ENCODE peak calls at places on chromosomes 13 and 19, in nine cellular contexts. One of them, this sample, is unnamed.

GRCh38 chr13:33872005-33872351 is 54.0 kb downstream of the RFC3 start:
- DNase-seq in BE2C: no peak
- DNase-seq in MM.1S: no peak
- DNase-seq in transverse colon: no peak
- DNase-seq in fibroblast of pulmonary artery: peak; percentile 36
- DNase-seq in GM06990: no peak
- DNase-seq in astrocyte of the spinal cord: no peak
- DNase-seq in upper lobe of right lung: no peak
- DNase-seq in B cell: no peak
- DNase-seq in this sample: no peak

GRCh38 chr13:78655007-78655406 is 3.9 kb downstream of the OBI1 start:
- DNase-seq in upper lobe of right lung: no peak
- DNase-seq in B cell: no peak
- DNase-seq in MM.1S: no peak
- DNase-seq in fibroblast of pulmonary artery: no peak
- DNase-seq in astrocyte of the spinal cord: no peak
- DNase-seq in transverse colon: no peak
- DNase-seq in GM06990: no peak
- DNase-seq in BE2C: no peak
- DNase-seq in this sample: no peak

GRCh38 chr13:41944635-41945401 is 16.1 kb downstream of the VWA8 start:
- DNase-seq in MM.1S: no peak
- DNase-seq in GM06990: no peak
- DNase-seq in BE2C: no peak
- DNase-seq in fibroblast of pulmonary artery: no peak
- DNase-seq in astrocyte of the spinal cord: peak; percentile 29
- DNase-seq in B cell: no peak
- DNase-seq in transverse colon: no peak
- DNase-seq in upper lobe of right lung: no peak
- DNase-seq in this sample: no peak

GRCh38 chr13:24097064-24097463 is 63.5 kb upstream of the SPATA13 start:
- DNase-seq in fibroblast of pulmonary artery: peak; percentile 47
- DNase-seq in MM.1S: no peak
- DNase-seq in astrocyte of the spinal cord: peak; percentile 41
- DNase-seq in transverse colon: no peak
- DNase-seq in B cell: no peak
- DNase-seq in upper lobe of right lung: no peak
- DNase-seq in BE2C: no peak
- DNase-seq in GM06990: no peak
- DNase-seq in this sample: no peak

GRCh38 chr19:34254552-34255432 is at the start of gene GARRE1:
- DNase-seq in BE2C: peak; percentile 89
- DNase-seq in upper lobe of right lung: peak; percentile 84
- DNase-seq in MM.1S: peak; percentile 88
- DNase-seq in transverse colon: peak; percentile 46
- DNase-seq in astrocyte of the spinal cord: no peak
- DNase-seq in B cell: peak; percentile 68
- DNase-seq in GM06990: peak; percentile 73
- DNase-seq in fibroblast of pulmonary artery: peak; percentile 56
- DNase-seq in this sample: peak; percentile 60

GRCh38 chr19:40811478-40812341 is 12.7 kb downstream of the EGLN2 start:
- DNase-seq in GM06990: no peak
- DNase-seq in BE2C: no peak
- DNase-seq in B cell: no peak
- DNase-seq in fibroblast of pulmonary artery: no peak
- DNase-seq in transverse colon: no peak
- DNase-seq in upper lobe of right lung: no peak
- DNase-seq in astrocyte of the spinal cord: no peak
- DNase-seq in MM.1S: no peak
- DNase-seq in this sample: peak; percentile 54

GRCh38 chr19:43406297-43406696 is 8.4 kb upstream of the TEX101 start:
- DNase-seq in astrocyte of the spinal cord: no peak
- DNase-seq in BE2C: no peak
- DNase-seq in B cell: no peak
- DNase-seq in fibroblast of pulmonary artery: no peak
- DNase-seq in transverse colon: no peak
- DNase-seq in upper lobe of right lung: no peak
- DNase-seq in GM06990: no peak
- DNase-seq in MM.1S: no peak
- DNase-seq in this sample: no peak

GRCh38 chr19:41548954-41549688 is 26.8 kb upstream of the CEACAM21 start:
- DNase-seq in BE2C: no peak
- DNase-seq in GM06990: no peak
- DNase-seq in fibroblast of pulmonary artery: no peak
- DNase-seq in upper lobe of right lung: no peak
- DNase-seq in astrocyte of the spinal cord: no peak
- DNase-seq in MM.1S: peak; percentile 93
- DNase-seq in B cell: peak; percentile 76
- DNase-seq in transverse colon: peak; percentile 71
- DNase-seq in this sample: no peak

DNA sequence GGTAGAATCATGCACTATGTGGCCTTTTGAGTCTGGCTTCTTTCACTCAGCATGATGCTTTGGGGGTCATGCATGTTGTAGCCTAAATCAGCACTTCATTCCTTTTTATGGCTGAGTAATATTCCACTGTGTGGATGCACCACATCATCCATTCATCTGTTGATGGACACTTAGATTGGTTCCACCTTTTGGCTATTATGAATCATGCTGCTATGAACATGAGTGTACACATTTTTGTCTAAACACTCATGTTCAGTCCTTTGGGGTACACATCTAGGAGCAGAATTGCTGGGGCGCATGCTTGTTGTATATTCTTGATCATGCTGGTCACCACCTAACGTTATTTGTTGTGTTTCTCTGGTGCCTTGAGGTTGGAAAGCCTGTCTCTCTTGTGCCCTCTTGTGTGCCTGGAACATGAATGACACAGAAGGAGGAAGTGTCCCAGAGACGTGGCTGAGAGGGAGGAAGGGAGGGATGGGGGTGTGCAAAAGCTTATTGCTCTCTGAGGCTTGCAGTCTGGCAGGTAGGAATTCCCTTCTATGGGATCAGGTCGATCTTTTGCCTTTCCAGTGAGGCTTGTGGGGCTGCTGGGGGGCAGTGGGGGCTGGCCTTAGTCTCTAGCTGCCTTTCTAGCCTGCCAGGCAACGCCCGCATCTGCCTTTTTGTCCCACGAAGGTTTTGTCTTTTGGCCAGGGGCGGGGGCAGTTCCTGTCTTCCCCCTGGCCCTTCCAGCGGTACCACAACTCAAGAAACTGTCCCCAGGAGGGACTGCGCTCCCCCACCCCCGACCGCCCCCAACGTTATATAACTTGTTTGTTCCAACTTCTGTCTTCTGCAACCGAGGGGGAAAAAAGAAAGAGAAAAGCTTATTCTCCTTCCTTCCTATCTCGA is 7.6 kb downstream of the KLHL26 start:
- DNase-seq in GM06990: no peak
- DNase-seq in astrocyte of the spinal cord: no peak
- DNase-seq in BE2C: no peak
- DNase-seq in upper lobe of right lung: no peak
- DNase-seq in transverse colon: no peak
- DNase-seq in MM.1S: no peak
- DNase-seq in fibroblast of pulmonary artery: no peak
- DNase-seq in B cell: peak; percentile 37
- DNase-seq in this sample: no peak
- TF ChIP-seq CTCF in GM06990: peak; percentile 21
- TF ChIP-seq CTCF in astrocyte of the spinal cord: no peak
- TF ChIP-seq CTCF in BE2C: no peak
- TF ChIP-seq CTCF in upper lobe of right lung: peak; percentile 17
- TF ChIP-seq CTCF in transverse colon: no peak
- TF ChIP-seq CTCF in MM.1S: no peak
- TF ChIP-seq CTCF in fibroblast of pulmonary artery: no peak
- TF ChIP-seq CTCF in B cell: no peak
- TF ChIP-seq CTCF in this sample: no peak

GRCh38 chr13:18959996-18960395 is 221.6 kb downstream of the TUBA3C start:
- DNase-seq in MM.1S: no peak
- DNase-seq in astrocyte of the spinal cord: no peak
- DNase-seq in B cell: no peak
- DNase-seq in BE2C: no peak
- DNase-seq in GM06990: no peak
- DNase-seq in fibroblast of pulmonary artery: no peak
- DNase-seq in upper lobe of right lung: peak; percentile 44
- DNase-seq in transverse colon: no peak
- DNase-seq in this sample: no peak

GRCh38 chr13:18961383-18962117 is 220.1 kb downstream of the TUBA3C start:
- DNase-seq in transverse colon: no peak
- DNase-seq in MM.1S: no peak
- DNase-seq in B cell: no peak
- DNase-seq in upper lobe of right lung: no peak
- DNase-seq in fibroblast of pulmonary artery: no peak
- DNase-seq in BE2C: no peak
- DNase-seq in astrocyte of the spinal cord: no peak
- DNase-seq in GM06990: no peak
- DNase-seq in this sample: no peak

GRCh38 chr13:18959229-18959628 is 222.4 kb downstream of the TUBA3C start:
- DNase-seq in astrocyte of the spinal cord: no peak
- DNase-seq in B cell: no peak
- DNase-seq in transverse colon: no peak
- DNase-seq in BE2C: no peak
- DNase-seq in fibroblast of pulmonary artery: no peak
- DNase-seq in MM.1S: no peak
- DNase-seq in upper lobe of right lung: peak; percentile 51
- DNase-seq in GM06990: no peak
- DNase-seq in this sample: no peak

GRCh38 chr13:18962168-18962734 is 219.4 kb downstream of the TUBA3C start:
- DNase-seq in GM06990: no peak
- DNase-seq in B cell: no peak
- DNase-seq in BE2C: no peak
- DNase-seq in MM.1S: no peak
- DNase-seq in transverse colon: no peak
- DNase-seq in fibroblast of pulmonary artery: no peak
- DNase-seq in astrocyte of the spinal cord: no peak
- DNase-seq in upper lobe of right lung: no peak
- DNase-seq in this sample: no peak

DNA sequence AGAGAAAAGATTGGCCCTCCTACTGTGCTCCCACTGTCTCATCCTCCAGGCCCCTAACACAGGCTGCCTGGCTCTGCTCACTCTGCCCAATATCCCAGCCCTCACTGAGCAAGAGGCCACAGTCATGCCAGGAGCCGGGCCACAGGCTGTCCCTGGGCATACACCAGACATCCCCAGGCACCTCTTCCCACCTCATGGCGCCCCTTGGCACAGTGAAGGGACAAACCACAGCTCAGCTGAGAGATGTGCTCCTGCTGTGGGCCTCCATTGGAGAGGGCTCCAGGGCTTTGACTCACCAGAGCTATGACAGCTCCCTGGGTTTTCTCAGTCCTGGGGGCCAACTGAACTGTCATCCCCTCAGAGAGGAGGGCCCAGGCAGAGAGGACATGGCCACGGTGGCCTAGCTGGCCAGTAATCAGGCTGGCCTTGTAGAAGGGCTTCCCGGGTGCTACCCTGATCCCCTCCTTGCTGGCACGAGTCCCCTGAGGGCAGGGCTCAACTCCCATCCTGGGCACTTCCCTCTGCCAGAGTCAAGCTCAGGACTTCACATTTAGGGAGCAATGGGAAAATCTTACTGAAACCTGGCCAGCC is 220.9 kb downstream of the TUBA3C start:
- DNase-seq in BE2C: no peak
- DNase-seq in fibroblast of pulmonary artery: no peak
- DNase-seq in transverse colon: no peak
- DNase-seq in B cell: no peak
- DNase-seq in upper lobe of right lung: peak; percentile 52
- DNase-seq in GM06990: no peak
- DNase-seq in MM.1S: no peak
- DNase-seq in astrocyte of the spinal cord: no peak
- DNase-seq in this sample: no peak
- TF ChIP-seq CTCF in BE2C: no peak
- TF ChIP-seq CTCF in fibroblast of pulmonary artery: no peak
- TF ChIP-seq CTCF in transverse colon: no peak
- TF ChIP-seq CTCF in B cell: no peak
- TF ChIP-seq CTCF in upper lobe of right lung: no peak
- TF ChIP-seq CTCF in GM06990: no peak
- TF ChIP-seq CTCF in MM.1S: no peak
- TF ChIP-seq CTCF in astrocyte of the spinal cord: no peak
- TF ChIP-seq CTCF in this sample: no peak

GRCh38 chr19:13057147-13057572 is 45.5 kb downstream of the LYL1 start:
- DNase-seq in fibroblast of pulmonary artery: no peak
- DNase-seq in transverse colon: no peak
- DNase-seq in B cell: no peak
- DNase-seq in astrocyte of the spinal cord: no peak
- DNase-seq in upper lobe of right lung: no peak
- DNase-seq in BE2C: no peak
- DNase-seq in MM.1S: no peak
- DNase-seq in GM06990: no peak
- DNase-seq in this sample: no peak

GRCh38 chr19:13060233-13060963 is 42.3 kb downstream of the LYL1 start:
- DNase-seq in GM06990: no peak
- DNase-seq in BE2C: no peak
- DNase-seq in astrocyte of the spinal cord: no peak
- DNase-seq in upper lobe of right lung: peak; percentile 75
- DNase-seq in fibroblast of pulmonary artery: peak; percentile 19
- DNase-seq in B cell: no peak
- DNase-seq in transverse colon: peak; percentile 35
- DNase-seq in MM.1S: peak; percentile 14
- DNase-seq in this sample: no peak

GRCh38 chr19:13060964-13061927 is 41.4 kb downstream of the LYL1 start:
- DNase-seq in B cell: peak; percentile 86
- DNase-seq in astrocyte of the spinal cord: peak; percentile 74
- DNase-seq in GM06990: peak; percentile 65
- DNase-seq in MM.1S: peak; percentile 69
- DNase-seq in fibroblast of pulmonary artery: peak; percentile 78
- DNase-seq in BE2C: peak; percentile 89
- DNase-seq in upper lobe of right lung: peak; percentile 90
- DNase-seq in transverse colon: peak; percentile 91
- DNase-seq in this sample: peak; percentile 94

GRCh38 chr19:13057744-13058143 is 44.9 kb downstream of the LYL1 start:
- DNase-seq in MM.1S: no peak
- DNase-seq in upper lobe of right lung: no peak
- DNase-seq in B cell: no peak
- DNase-seq in fibroblast of pulmonary artery: peak; percentile 51
- DNase-seq in GM06990: no peak
- DNase-seq in astrocyte of the spinal cord: no peak
- DNase-seq in BE2C: no peak
- DNase-seq in transverse colon: no peak
- DNase-seq in this sample: no peak

GRCh38 chr19:13058951-13059660 is 43.6 kb downstream of the LYL1 start:
- DNase-seq in astrocyte of the spinal cord: no peak
- DNase-seq in fibroblast of pulmonary artery: no peak
- DNase-seq in upper lobe of right lung: no peak
- DNase-seq in B cell: no peak
- DNase-seq in MM.1S: no peak
- DNase-seq in transverse colon: no peak
- DNase-seq in BE2C: peak; percentile 48
- DNase-seq in GM06990: no peak
- DNase-seq in this sample: no peak
- TF ChIP-seq CTCF in astrocyte of the spinal cord: peak; percentile 14
- TF ChIP-seq CTCF in fibroblast of pulmonary artery: no peak
- TF ChIP-seq CTCF in upper lobe of right lung: no peak
- TF ChIP-seq CTCF in B cell: no peak
- TF ChIP-seq CTCF in MM.1S: no peak
- TF ChIP-seq CTCF in transverse colon: no peak
- TF ChIP-seq CTCF in BE2C: peak; percentile 24
- TF ChIP-seq CTCF in GM06990: no peak
- TF ChIP-seq CTCF in this sample: no peak

GRCh38 chr19:45682908-45683307 is 8.8 kb downstream of the SNRPD2 start:
- DNase-seq in fibroblast of pulmonary artery: no peak
- DNase-seq in GM06990: no peak
- DNase-seq in B cell: no peak
- DNase-seq in upper lobe of right lung: no peak
- DNase-seq in BE2C: no peak
- DNase-seq in astrocyte of the spinal cord: no peak
- DNase-seq in MM.1S: no peak
- DNase-seq in transverse colon: no peak
- DNase-seq in this sample: no peak

GRCh38 chr19:45691516-45692186 is at the start of gene SNRPD2:
- DNase-seq in transverse colon: peak; percentile 95
- DNase-seq in fibroblast of pulmonary artery: peak; percentile 97
- DNase-seq in BE2C: peak; percentile 96
- DNase-seq in upper lobe of right lung: peak; percentile 96
- DNase-seq in astrocyte of the spinal cord: peak; percentile 96
- DNase-seq in MM.1S: peak; percentile 93
- DNase-seq in GM06990: no peak
- DNase-seq in B cell: peak; percentile 94
- DNase-seq in this sample: peak; percentile 94

GRCh38 chr19:45692187-45693111 is at the start of gene QPCTL:
- DNase-seq in upper lobe of right lung: peak; percentile 98
- DNase-seq in B cell: peak; percentile 96
- DNase-seq in GM06990: peak; percentile 96
- DNase-seq in astrocyte of the spinal cord: peak; percentile 100
- DNase-seq in BE2C: peak; percentile 99
- DNase-seq in fibroblast of pulmonary artery: peak; percentile 100
- DNase-seq in transverse colon: peak; percentile 97
- DNase-seq in MM.1S: peak; percentile 99
- DNase-seq in this sample: peak; percentile 93

GRCh38 chr19:45682117-45682516 is 9.6 kb downstream of the SNRPD2 start:
- DNase-seq in GM06990: no peak
- DNase-seq in transverse colon: no peak
- DNase-seq in MM.1S: no peak
- DNase-seq in fibroblast of pulmonary artery: no peak
- DNase-seq in B cell: no peak
- DNase-seq in upper lobe of right lung: no peak
- DNase-seq in BE2C: no peak
- DNase-seq in astrocyte of the spinal cord: no peak
- DNase-seq in this sample: no peak

GRCh38 chr19:45687599-45687998 is 4.2 kb downstream of the SNRPD2 start:
- DNase-seq in transverse colon: no peak
- DNase-seq in GM06990: no peak
- DNase-seq in fibroblast of pulmonary artery: no peak
- DNase-seq in upper lobe of right lung: no peak
- DNase-seq in B cell: no peak
- DNase-seq in MM.1S: no peak
- DNase-seq in astrocyte of the spinal cord: no peak
- DNase-seq in BE2C: no peak
- DNase-seq in this sample: no peak
- TF ChIP-seq CTCF in transverse colon: no peak
- TF ChIP-seq CTCF in GM06990: no peak
- TF ChIP-seq CTCF in fibroblast of pulmonary artery: no peak
- TF ChIP-seq CTCF in upper lobe of right lung: no peak
- TF ChIP-seq CTCF in B cell: no peak
- TF ChIP-seq CTCF in MM.1S: no peak
- TF ChIP-seq CTCF in astrocyte of the spinal cord: no peak
- TF ChIP-seq CTCF in BE2C: peak; percentile 1
- TF ChIP-seq CTCF in this sample: no peak

This sample was measured in nephron progenitor cell.